ENCODE peak calls at places on chromosomes 2 and 18, in eight cellular contexts. Q is B cell, R is RWPE1, W is progenitor cell of endocrine pancreas, I is left lung, Y is LNCaP clone FGC, A is uterus, B is spleen. G is an unnamed sample.

GRCh38 chr2:221205103-221205502 is 367.0 kb downstream of the EPHA4 start:
- DNase-seq in Q (no peak), R (no peak), W (no peak), I (no peak), Y (peak), A (no peak), B (no peak), G (no peak)

GRCh38 chr2:240795468-240795867 is 24.6 kb downstream of the KIF1A start:
- DNase-seq in Q (no peak), R (no peak), W (no peak), I (peak), Y (no peak), A (no peak), B (peak), G (no peak)

GRCh38 chr18:30175621-30176225 is 866.8 kb downstream of the DSC3 start:
- DNase-seq in Q (no peak), R (no peak), W (no peak), I (no peak), Y (no peak), A (no peak), B (no peak), G (no peak)

GRCh38 chr2:11945139-11946126 is 199.0 kb downstream of the LPIN1 start:
- DNase-seq in Q (peak), R (no peak), W (no peak), I (no peak), Y (no peak), A (no peak), B (no peak), G (no peak)

GRCh38 chr2:12726271-12726670 is 9.5 kb downstream of the TRIB2 start:
- DNase-seq in Q (no peak), R (no peak), W (no peak), I (no peak), Y (no peak), A (no peak), B (no peak), G (no peak)

GRCh38 chr2:218223046-218223445 is 6.1 kb downstream of the ARPC2 start:
- DNase-seq in Q (no peak), R (no peak), W (no peak), I (no peak), Y (no peak), A (no peak), B (no peak), G (no peak)

GRCh38 chr2:138124521-138124920 is 160.2 kb downstream of the HNMT start:
- DNase-seq in Q (no peak), R (no peak), W (no peak), I (no peak), Y (no peak), A (no peak), B (no peak), G (no peak)

GRCh38 chr2:130190237-130190636 is 8.0 kb downstream of the TUBA3E start:
- DNase-seq in Q (no peak), R (no peak), W (no peak), I (no peak), Y (no peak), A (no peak), B (peak), G (no peak)

GRCh38 chr2:52414596-52414995 is 1353.0 kb upstream of the CHAC2 start:
- DNase-seq in Q (no peak), R (no peak), W (no peak), I (no peak), Y (no peak), A (no peak), B (no peak), G (no peak)

GRCh38 chr2:55099878-55100820 is 49.9 kb upstream of the RTN4 start:
- DNase-seq in Q (no peak), R (no peak), W (no peak), I (no peak), Y (peak), A (no peak), B (no peak), G (no peak)

GRCh38 chr2:1518891-1519530 is 105.7 kb downstream of the TPO start:
- DNase-seq in Q (no peak), R (no peak), W (no peak), I (no peak), Y (no peak), A (no peak), B (peak), G (no peak)

GRCh38 chr2:203737360-203737759 is 30.9 kb downstream of the CD28 start:
- DNase-seq in Q (no peak), R (no peak), W (no peak), I (no peak), Y (no peak), A (no peak), B (no peak), G (peak)

GRCh38 chr2:232994446-232994845 is 18.6 kb downstream of the NGEF start:
- DNase-seq in Q (no peak), R (no peak), W (no peak), I (no peak), Y (no peak), A (no peak), B (peak), G (no peak)

DNA sequence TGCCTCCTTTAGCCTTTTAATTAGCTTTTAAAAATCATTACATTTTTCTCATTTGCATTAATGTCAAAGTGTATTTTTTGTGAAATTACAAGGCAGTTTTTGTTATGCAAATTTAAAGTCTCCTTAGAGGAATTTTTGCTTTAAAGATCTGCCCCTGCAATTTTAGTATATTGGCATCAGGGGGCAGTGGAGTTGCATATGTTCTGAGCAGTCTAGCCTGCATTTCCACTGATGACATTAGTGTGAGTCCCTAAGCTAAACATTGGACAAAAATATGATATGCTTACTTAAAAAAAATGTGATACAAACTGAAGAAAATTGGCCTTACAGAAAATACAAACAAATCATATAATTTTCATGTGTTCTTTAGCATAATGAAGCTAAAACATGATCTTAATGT is 426.5 kb downstream of the SLC4A3 start:
- DNase-seq in Q (no peak), R (no peak), W (no peak), I (no peak), Y (no peak), A (no peak), B (no peak), G (no peak)
- TF ChIP-seq CTCF in Q (no peak), R (no peak), W (peak), I (no peak), Y (peak), A (no peak), B (no peak), G (no peak)

GRCh38 chr2:213220967-213221603 is 63.2 kb upstream of the SPAG16 start:
- DNase-seq in Q (no peak), R (no peak), W (no peak), I (no peak), Y (no peak), A (no peak), B (no peak), G (no peak)
- TF ChIP-seq CTCF in Q (no peak), R (no peak), W (no peak), I (no peak), Y (no peak), A (no peak), B (no peak), G (no peak)

DNA sequence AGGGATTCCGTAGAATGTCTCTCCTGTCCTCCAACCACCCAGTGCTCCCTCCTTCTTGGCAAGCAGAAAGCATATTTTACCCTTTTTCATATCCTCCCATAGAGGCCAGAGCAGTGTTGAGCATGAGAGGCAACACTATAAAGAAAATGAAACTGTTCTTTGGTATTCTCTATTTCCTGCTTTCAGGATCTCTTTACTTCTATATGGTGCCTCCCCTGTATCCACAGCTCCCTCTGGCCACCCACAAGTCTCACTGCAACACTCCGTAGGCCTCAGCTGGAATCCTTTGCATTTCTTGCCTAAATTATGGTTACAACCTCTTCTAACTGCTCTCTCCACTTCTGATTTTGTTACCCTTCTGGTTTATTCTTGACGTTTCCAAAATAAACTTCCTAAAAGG is 74.9 kb upstream of the C2orf15 start:
- DNase-seq in Q (peak), R (peak), W (no peak), I (no peak), Y (peak), A (no peak), B (no peak), G (peak)
- TF ChIP-seq CTCF in Q (no peak), R (no peak), W (peak), I (peak), Y (peak), A (no peak), B (no peak), G (peak)

GRCh38 chr2:61144697-61145268 is 17.2 kb upstream of the C2orf74 start:
- DNase-seq in Q (peak), R (peak), W (peak), I (peak), Y (peak), A (peak), B (peak), G (peak)
- TF ChIP-seq CTCF in Q (no peak), R (no peak), W (peak), I (no peak), Y (no peak), A (no peak), B (peak), G (no peak)